ENCODE peak calls at places on chromosomes 1 and 21, in four cellular contexts. Z, A, Q and O are unnamed samples.

GRCh38 chr21:30714946-30715345 is 3.6 kb downstream of the KRTAP21-3 start:
- DNase-seq in A (no peak), Z (no peak), Q (no peak), O (no peak)

GRCh38 chr1:150720098-150720497 is 597 bp downstream of the HORMAD1 start:
- DNase-seq in Q (no peak), Z (no peak), A (no peak), O (no peak)

GRCh38 chr1:226674892-226675719 is 64.0 kb downstream of the ITPKB start:
- DNase-seq in A (peak; percentile 91), Z (no peak), Q (no peak), O (peak; percentile 71)

GRCh38 chr1:71857862-71858261 is 424.5 kb downstream of the NEGR1 start:
- DNase-seq in Q (no peak), Z (no peak), A (no peak), O (no peak)

GRCh38 chr21:42319368-42319767 is 4.2 kb upstream of the TFF3 start:
- DNase-seq in Q (no peak), Z (no peak), A (no peak), O (no peak)

GRCh38 chr1:3409737-3410434 is 44.6 kb upstream of the ARHGEF16 start:
- DNase-seq in A (no peak), Q (peak; percentile 48), Z (peak; percentile 47), O (no peak)

GRCh38 chr1:5988596-5989285 is 3.5 kb downstream of the NPHP4 start:
- DNase-seq in Q (no peak), A (no peak), Z (no peak), O (peak; percentile 12)

GRCh38 chr1:86409416-86410021 is 13.4 kb upstream of the ODF2L start:
- DNase-seq in A (no peak), Q (no peak), Z (peak; percentile 99), O (peak; percentile 74)

GRCh38 chr1:3453203-3453761 is 1.2 kb upstream of the ARHGEF16 start:
- DNase-seq in A (peak; percentile 82), Q (peak; percentile 91), Z (peak; percentile 43), O (peak; percentile 92)

GRCh38 chr1:11649624-11650330 is 4.5 kb downstream of the FBXO2 start:
- DNase-seq in Z (no peak), A (no peak), Q (no peak), O (peak; percentile 44)

GRCh38 chr1:212260557-212261342 is 24.5 kb upstream of the PPP2R5A start:
- DNase-seq in Q (no peak), A (no peak), Z (no peak), O (no peak)

GRCh38 chr1:8182034-8182761 is 135.7 kb upstream of the SLC45A1 start:
- DNase-seq in Z (no peak), A (no peak), Q (no peak), O (peak; percentile 54)

GRCh38 chr1:53328490-53329182 is 766 bp upstream of the LRP8 start:
- DNase-seq in Q (no peak), A (peak; percentile 49), Z (peak; percentile 57), O (peak; percentile 29)

GRCh38 chr21:36945496-36946138 is 20.9 kb downstream of the HLCS start:
- DNase-seq in A (no peak), Q (no peak), Z (no peak), O (no peak)

GRCh38 chr1:28287315-28287714 is 28.0 kb downstream of the SESN2 start:
- DNase-seq in Q (no peak), A (no peak), Z (peak; percentile 54), O (no peak)

GRCh38 chr1:95852483-95853070 is 618.6 kb downstream of the RWDD3 start:
- DNase-seq in Z (no peak), A (no peak), Q (no peak), O (peak; percentile 51)

GRCh38 chr1:225709101-225709500 is 56.2 kb upstream of the ENAH start:
- DNase-seq in Q (no peak), Z (no peak), A (no peak), O (no peak)

GRCh38 chr1:41482906-41483895 is 1.3 kb downstream of the EDN2 start:
- DNase-seq in A (no peak), Q (no peak), Z (peak; percentile 97), O (no peak)

GRCh38 chr1:234234199-234234598 is 139.1 kb upstream of the COA6 start:
- DNase-seq in A (no peak), Z (peak; percentile 7), Q (no peak), O (no peak)

GRCh38 chr1:35298464-35298863 is 30.0 kb downstream of the ZMYM4 start:
- DNase-seq in A (peak; percentile 53), Z (peak; percentile 50), Q (peak; percentile 43), O (no peak)

GRCh38 chr1:180131510-180131909 is 23.2 kb upstream of the QSOX1 start:
- DNase-seq in A (no peak), Q (no peak), Z (no peak), O (no peak)